ENCODE peak calls at places on chromosomes 7 and 10, in four cellular contexts. P is HepG2, L is IMR-90, M is A549. K is an unnamed sample. For H3K4me1, the result is how much of the 10 kb centered on the place peaks cover.

GRCh38 chr10:118587881-118588651 is 7.4 kb downstream of the PRLHR start:
- DNase-seq in P (no peak), L (no peak), M (no peak), K (no peak)

GRCh38 chr10:61975107-61975932 is 73.8 kb downstream of the ARID5B start:
- DNase-seq in P (no peak), L (peak), M (peak), K (no peak)

GRCh38 chr10:53697038-53697437 is 924.5 kb upstream of the MBL2 start:
- DNase-seq in P (no peak), L (no peak), M (no peak), K (no peak)

GRCh38 chr7:4770886-4771285 is 4.5 kb upstream of the AP5Z1 start:
- DNase-seq in P (no peak), L (no peak), M (no peak), K (no peak)

GRCh38 chr7:92614586-92615237 is 24.5 kb upstream of the FAM133B start:
- DNase-seq in P (no peak), L (peak), M (no peak), K (no peak)

GRCh38 chr10:44956176-44956575 is 3.4 kb upstream of the RASSF4 start:
- DNase-seq in P (no peak), L (no peak), M (no peak), K (no peak)

GRCh38 chr10:33334170-33334838 is at the start of gene NRP1:
- DNase-seq in P (no peak), L (no peak), M (no peak), K (peak)

GRCh38 chr7:158759245-158759614 is 54.6 kb upstream of the NCAPG2 start:
- DNase-seq in P (no peak), L (no peak), M (no peak), K (no peak)

GRCh38 chr7:128166603-128167315 is 74.3 kb upstream of the LEP start:
- DNase-seq in P (no peak), L (no peak), M (no peak), K (no peak)

GRCh38 chr10:110431659-110432058 is 66.0 kb upstream of the DUSP5 start:
- DNase-seq in P (no peak), L (no peak), M (no peak), K (no peak)

GRCh38 chr7:39811161-39811614 is 138.9 kb upstream of the CDK13 start:
- DNase-seq in P (no peak), L (peak), M (no peak), K (no peak)

GRCh38 chr10:43354325-43354635 is 17.2 kb upstream of the FXYD4 start:
- DNase-seq in P (no peak), L (no peak), M (no peak), K (no peak)

GRCh38 chr7:131236318-131236672 is 91.4 kb upstream of the MKLN1 start:
- DNase-seq in P (no peak), L (no peak), M (no peak), K (no peak)

GRCh38 chr7:132380065-132380464 is 196.2 kb downstream of the PLXNA4 start:
- DNase-seq in P (peak), L (no peak), M (no peak), K (peak)

GRCh38 chr7:27678617-27679260 is 16.1 kb upstream of the HIBADH start:
- DNase-seq in P (peak), L (peak), M (no peak), K (no peak)

GRCh38 chr10:52621635-52622079 is 150.9 kb downstream of the MBL2 start:
- DNase-seq in P (no peak), L (peak), M (no peak), K (no peak)

GRCh38 chr7:79608005-79608404 is 154.5 kb upstream of the MAGI2 start:
- DNase-seq in P (peak), L (no peak), M (no peak), K (no peak)

GRCh38 chr10:95837783-95838182 is 70.0 kb upstream of the CC2D2B start:
- DNase-seq in P (no peak), L (no peak), M (no peak), K (no peak)

GRCh38 chr10:126123466-126123865 is 227.1 kb downstream of the FANK1 start:
- DNase-seq in P (no peak), L (no peak), M (no peak), K (no peak)

GRCh38 chr10:104334965-104335650 is 3.2 kb downstream of the ITPRIP start:
- DNase-seq in P (no peak), L (no peak), M (no peak), K (peak)

GRCh38 chr10:34731213-34731612 is 83.9 kb downstream of the PARD3 start:
- DNase-seq in P (no peak), L (no peak), M (no peak), K (no peak)

GRCh38 chr7:23490357-23491131 is 20.3 kb upstream of the IGF2BP3 start:
- DNase-seq in P (no peak), L (no peak), M (no peak), K (peak)

GRCh38 chr7:151706568-151707469 is 170.1 kb downstream of the PRKAG2 start:
- DNase-seq in P (no peak), L (peak), M (no peak), K (no peak)

GRCh38 chr7:107312418-107312817 is 143.6 kb downstream of the HBP1 start:
- DNase-seq in P (no peak), L (peak), M (no peak), K (no peak)

GRCh38 chr10:12221323-12222298 is 25.6 kb downstream of the CDC123 start:
- DNase-seq in P (peak), L (peak), M (peak), K (no peak)

GRCh38 chr7:80373431-80374032 is 138.3 kb downstream of the GNAT3 start:
- DNase-seq in P (no peak), L (no peak), M (no peak), K (no peak)

GRCh38 chr10:22341190-22341935 is 3.9 kb upstream of the SPAG6 start:
- DNase-seq in P (no peak), L (peak), M (peak), K (no peak)

GRCh38 chr7:154581251-154581890 is 421.6 kb downstream of the PAXIP1 start:
- DNase-seq in P (no peak), L (no peak), M (no peak), K (no peak)

GRCh38 chr10:123132576-123133477 is 2.9 kb upstream of the HMX3 start:
- DNase-seq in P (peak), L (peak), M (peak), K (peak)

GRCh38 chr10:79285315-79286185 is 61.7 kb upstream of the PPIF start:
- DNase-seq in P (no peak), L (no peak), M (no peak), K (no peak)

GRCh38 chr10:29886299-29886698 is 173.1 kb downstream of the JCAD start:
- DNase-seq in P (no peak), L (no peak), M (no peak), K (peak)

GRCh38 chr7:19181634-19182033 is 36.4 kb upstream of the FERD3L start:
- DNase-seq in P (no peak), L (peak), M (no peak), K (no peak)

GRCh38 chr10:79153753-79154152 is 85.0 kb downstream of the ZMIZ1 start:
- DNase-seq in P (no peak), L (no peak), M (no peak), K (no peak)

GRCh38 chr7:43692582-43693373 is 36.5 kb downstream of the COA1 start:
- DNase-seq in P (no peak), L (peak), M (peak), K (no peak)

GRCh38 chr7:127638197-127638596 is 13.8 kb upstream of the SND1 start:
- DNase-seq in P (no peak), L (no peak), M (no peak), K (no peak)

GRCh38 chr7:151003572-151003971 is 12.8 kb downstream of the NOS3 start:
- DNase-seq in P (no peak), L (no peak), M (no peak), K (no peak)

GRCh38 chr7:14275346-14275745 is 285.9 kb upstream of the ETV1 start:
- DNase-seq in P (no peak), L (no peak), M (no peak), K (no peak)

DNA sequence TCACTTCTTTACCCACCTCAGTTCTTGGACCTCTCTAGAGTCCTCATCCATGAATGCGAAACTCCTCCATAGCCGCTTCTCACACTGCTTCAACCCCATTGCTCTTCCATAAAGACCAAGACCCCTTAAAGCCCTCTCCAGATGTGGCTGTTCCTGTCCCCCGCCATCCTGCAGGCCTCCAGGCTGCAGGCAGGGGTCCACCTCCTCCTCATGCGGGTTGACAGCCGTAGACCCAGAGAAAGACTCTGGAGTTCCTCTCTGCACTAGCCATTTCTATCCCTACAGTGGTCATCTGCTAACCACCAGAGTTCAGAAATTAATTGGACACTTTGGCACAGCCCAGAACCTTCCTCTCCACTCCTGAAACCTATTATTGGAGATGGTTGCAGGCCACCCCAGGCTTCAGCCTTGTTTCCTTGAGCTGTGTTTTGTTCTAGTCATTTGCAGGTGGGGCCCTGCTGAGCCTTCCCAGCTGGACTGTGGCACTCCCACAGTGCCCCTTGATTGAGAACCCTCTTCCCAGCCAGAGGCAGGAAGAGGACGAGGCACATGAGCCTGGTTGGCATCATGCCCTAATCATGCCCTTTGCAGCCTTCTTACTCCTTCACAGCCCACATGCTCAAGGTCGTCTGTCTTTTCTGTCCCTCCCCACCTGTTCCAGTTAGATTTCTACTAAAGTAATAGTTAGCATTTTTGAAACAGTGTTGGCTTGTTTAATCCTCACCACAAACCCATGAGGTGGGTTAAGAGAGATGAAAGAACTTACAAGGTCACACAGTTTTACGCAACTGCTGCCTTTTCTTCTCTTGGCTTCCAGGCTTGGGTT is 23.9 kb downstream of the CUL1 start:
- DNase-seq in P (peak), L (no peak), M (no peak), K (peak)
- H3K4me1 ChIP-seq in P (half or more), L (under half), M (under half), K (under half)

GRCh38 chr10:5764422-5765297 is 48.6 kb downstream of the GDI2 start:
- DNase-seq in P (no peak), L (no peak), M (no peak), K (no peak)

GRCh38 chr10:5761220-5761619 is 52.0 kb downstream of the GDI2 start:
- DNase-seq in P (no peak), L (no peak), M (no peak), K (no peak)

GRCh38 chr10:5765617-5766016 is 47.6 kb downstream of the GDI2 start:
- DNase-seq in P (no peak), L (no peak), M (no peak), K (no peak)

GRCh38 chr10:5760462-5760861 is 52.8 kb downstream of the GDI2 start:
- DNase-seq in P (no peak), L (no peak), M (no peak), K (no peak)

DNA sequence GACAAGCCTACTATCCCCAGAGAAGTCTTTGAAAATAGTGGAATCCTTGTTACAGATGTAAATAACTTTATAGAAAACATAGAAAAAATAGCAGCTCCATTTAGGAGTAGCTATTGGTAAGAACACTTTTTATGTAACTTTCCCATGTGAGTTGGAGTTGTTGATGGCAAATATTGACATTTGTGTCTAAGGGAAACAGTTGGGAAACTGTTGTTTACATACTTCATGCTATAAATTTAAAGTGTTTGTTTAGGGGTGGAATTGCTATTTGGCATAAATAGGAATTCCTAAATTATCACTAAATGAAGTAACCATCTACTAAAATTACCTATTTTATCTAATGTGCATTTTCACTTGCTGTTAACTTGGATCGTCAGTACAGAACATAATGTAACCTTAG is 50.7 kb downstream of the GDI2 start:
- DNase-seq in P (peak), L (no peak), M (no peak), K (no peak)
- TF ChIP-seq POLR2A in P (no peak), L (no peak), M (no peak), K (no peak)

GRCh38 chr7:100602889-100603696 is 930 bp downstream of the PCOLCE start:
- DNase-seq in P (no peak), L (peak), M (no peak), K (peak)
- H3K4me1 ChIP-seq in P (under half), L (under half), M (under half), K (under half)

GRCh38 chr10:27241640-27242472 is 1.3 kb upstream of the ACBD5 start:
- DNase-seq in P (peak), L (peak), M (peak), K (peak)
- TF ChIP-seq POLR2A in P (peak), L (peak), M (peak), K (peak)

GRCh38 chr10:11016959-11017574 is 605 bp upstream of the CELF2 start:
- DNase-seq in P (no peak), L (no peak), M (no peak), K (peak)
- H3K4me1 ChIP-seq in P (under half), L (under half), M (under half), K (under half)

GRCh38 chr7:134627775-134628153 is 18.9 kb upstream of the BPGM start:
- DNase-seq in P (no peak), L (no peak), M (no peak), K (no peak)

GRCh38 chr7:134623193-134623592 is 23.5 kb upstream of the BPGM start:
- DNase-seq in P (no peak), L (no peak), M (no peak), K (no peak)

GRCh38 chr7:134622303-134622995 is 24.2 kb upstream of the BPGM start:
- DNase-seq in P (no peak), L (no peak), M (no peak), K (no peak)

GRCh38 chr7:134627109-134627774 is 19.4 kb upstream of the BPGM start:
- DNase-seq in P (no peak), L (no peak), M (no peak), K (no peak)

DNA sequence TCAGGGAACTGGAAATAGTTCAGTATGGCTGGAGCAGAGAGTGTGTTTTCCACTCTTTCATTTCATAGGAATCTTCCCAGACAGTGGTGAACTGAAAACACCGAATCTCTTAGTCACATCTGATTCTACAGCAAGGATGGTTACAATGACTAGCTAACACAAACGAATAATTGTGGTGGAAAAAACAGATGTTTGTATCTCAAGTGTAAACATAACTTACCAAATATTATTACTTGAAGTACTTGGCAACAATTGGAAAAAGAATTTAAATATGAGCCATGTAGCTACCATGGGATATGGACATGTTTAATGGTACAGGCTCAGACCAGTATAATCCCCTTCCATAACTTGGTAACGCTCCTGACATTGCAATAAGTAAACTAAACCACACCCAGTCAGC is 21.1 kb upstream of the BPGM start:
- DNase-seq in P (no peak), L (peak), M (no peak), K (no peak)
- TF ChIP-seq POLR2A in P (no peak), L (no peak), M (no peak), K (no peak)

GRCh38 chr10:5813341-5814109 is at the start of gene GDI2:
- DNase-seq in P (peak), L (peak), M (peak), K (peak)

GRCh38 chr10:5812283-5813090 is 747 bp downstream of the GDI2 start:
- DNase-seq in P (no peak), L (no peak), M (peak), K (peak)

GRCh38 chr10:5811387-5811821 is 1.8 kb downstream of the GDI2 start:
- DNase-seq in P (peak), L (peak), M (no peak), K (no peak)

GRCh38 chr10:5814110-5815107 is 1.2 kb upstream of the GDI2 start:
- DNase-seq in P (no peak), L (peak), M (no peak), K (no peak)

GRCh38 chr10:5813091-5813340 is 218 bp downstream of the GDI2 start:
- DNase-seq in P (no peak), L (no peak), M (no peak), K (no peak)
- H3K4me1 ChIP-seq in P (half or more), L (under half), M (under half), K (under half)

GRCh38 chr10:71770789-71771188 is 2.5 kb downstream of the VSIR start:
- DNase-seq in P (no peak), L (no peak), M (no peak), K (peak)
- TF ChIP-seq POLR2A in P (no peak), L (no peak), M (no peak), K (no peak)

DNA sequence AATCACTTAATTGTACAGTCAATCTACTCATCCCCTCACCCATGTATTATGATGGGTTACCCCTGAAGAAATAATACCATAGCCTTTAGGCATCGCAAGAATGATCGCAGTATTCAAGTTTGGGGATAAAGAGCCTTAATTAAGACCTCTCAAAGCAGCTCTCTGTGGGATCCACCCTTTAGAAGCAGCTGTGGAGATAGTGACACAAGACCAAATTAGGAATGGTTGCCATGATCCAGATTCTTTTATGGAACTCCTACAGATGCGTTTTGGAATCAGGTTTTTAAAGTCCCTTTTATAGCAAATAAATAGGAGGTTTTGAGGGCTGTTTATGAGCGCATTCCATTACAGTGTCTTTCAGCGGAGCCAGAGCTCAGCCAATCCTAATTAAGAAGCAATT is 12.2 kb downstream of the TES start:
- DNase-seq in P (no peak), L (no peak), M (no peak), K (no peak)
- H3K4me1 ChIP-seq in P (under half), L (under half), M (half or more), K (under half)

DNA sequence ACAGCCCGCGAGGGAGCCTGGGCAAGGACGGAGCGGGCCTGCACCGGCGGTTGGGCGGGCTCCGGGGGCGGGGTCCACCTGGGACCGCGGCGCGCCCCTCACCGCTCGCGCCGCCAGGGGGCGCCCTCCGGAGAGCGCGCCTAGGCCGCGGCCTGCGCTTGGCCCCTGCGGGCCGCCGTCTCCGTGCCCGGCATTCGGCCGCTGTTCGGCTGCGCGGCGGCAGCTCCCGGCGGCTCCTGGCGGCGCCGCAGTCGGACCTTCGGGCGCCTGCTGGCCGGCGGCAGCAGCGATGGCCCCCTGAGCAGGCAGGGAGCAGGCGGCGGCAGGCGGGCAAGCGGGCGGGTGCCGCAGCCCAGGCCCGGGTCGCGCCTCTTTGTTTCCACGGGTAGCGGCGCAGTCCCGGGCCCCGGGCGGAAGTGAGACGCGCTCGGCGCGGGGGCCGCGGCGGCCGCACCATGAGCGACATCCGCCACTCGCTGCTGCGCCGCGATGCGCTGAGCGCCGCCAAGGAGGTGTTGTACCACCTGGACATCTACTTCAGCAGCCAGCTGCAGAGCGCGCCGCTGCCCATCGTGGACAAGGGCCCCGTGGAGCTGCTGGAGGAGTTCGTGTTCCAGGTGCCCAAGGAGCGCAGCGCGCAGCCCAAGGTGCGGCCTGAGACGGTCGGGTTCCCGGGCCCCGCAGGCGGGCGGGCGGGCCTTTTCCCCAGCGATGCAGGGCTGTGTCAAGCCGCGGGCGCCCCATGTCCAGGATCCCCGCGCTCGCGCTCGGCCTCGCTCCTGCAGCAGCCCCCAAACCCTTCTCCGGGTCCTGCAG is at the start of gene INTS15:
- DNase-seq in P (peak), L (peak), M (peak), K (peak)
- TF ChIP-seq POLR2A in P (peak), L (peak), M (peak), K (no peak)

K was measured in testis.